ENCODE peak calls at places on chromosomes 12 and 14, in five cellular contexts. One of them, this sample, is unnamed.

GRCh38 chr12:26327975-26328635 is 132.7 kb downstream of the SSPN start:
- DNase-seq in stomach: no peak
- DNase-seq in ovary: no peak
- DNase-seq in A549: no peak
- DNase-seq in mammary epithelial cell: no peak
- DNase-seq in this sample: no peak

GRCh38 chr14:89720076-89720687 is 234.3 kb downstream of the EFCAB11 start:
- DNase-seq in stomach: no peak
- DNase-seq in ovary: no peak
- DNase-seq in A549: no peak
- DNase-seq in mammary epithelial cell: no peak
- DNase-seq in this sample: no peak

GRCh38 chr14:94127330-94127729 is 2.1 kb downstream of the IFI27L2 start:
- DNase-seq in stomach: no peak
- DNase-seq in ovary: no peak
- DNase-seq in A549: no peak
- DNase-seq in mammary epithelial cell: no peak
- DNase-seq in this sample: no peak

GRCh38 chr12:119589087-119589486 is 4.5 kb upstream of the TMEM233 start:
- DNase-seq in stomach: no peak
- DNase-seq in ovary: no peak
- DNase-seq in A549: no peak
- DNase-seq in mammary epithelial cell: no peak
- DNase-seq in this sample: no peak

GRCh38 chr14:104913413-104913812 is 11.3 kb upstream of the PLD4 start:
- DNase-seq in stomach: no peak
- DNase-seq in ovary: no peak
- DNase-seq in A549: no peak
- DNase-seq in mammary epithelial cell: no peak
- DNase-seq in this sample: no peak

GRCh38 chr12:124725612-124726237 is 137.9 kb downstream of the SCARB1 start:
- DNase-seq in stomach: no peak
- DNase-seq in ovary: no peak
- DNase-seq in A549: no peak
- DNase-seq in mammary epithelial cell: no peak
- DNase-seq in this sample: no peak

GRCh38 chr14:38505221-38506095 is 249.6 kb upstream of the CLEC14A start:
- DNase-seq in stomach: no peak
- DNase-seq in ovary: no peak
- DNase-seq in A549: no peak
- DNase-seq in mammary epithelial cell: no peak
- DNase-seq in this sample: no peak

GRCh38 chr12:94768398-94769039 is 118.2 kb upstream of the TMCC3 start:
- DNase-seq in stomach: no peak
- DNase-seq in ovary: no peak
- DNase-seq in A549: no peak
- DNase-seq in mammary epithelial cell: no peak
- DNase-seq in this sample: no peak

GRCh38 chr14:94888108-94888507 is 118.2 kb upstream of the GSC start:
- DNase-seq in stomach: peak; percentile 60
- DNase-seq in ovary: no peak
- DNase-seq in A549: no peak
- DNase-seq in mammary epithelial cell: no peak
- DNase-seq in this sample: no peak

GRCh38 chr12:42477931-42478330 is 111.6 kb downstream of the PRICKLE1 start:
- DNase-seq in stomach: no peak
- DNase-seq in ovary: no peak
- DNase-seq in A549: no peak
- DNase-seq in mammary epithelial cell: no peak
- DNase-seq in this sample: no peak

GRCh38 chr12:51198568-51199400 is 19.1 kb downstream of the POU6F1 start:
- DNase-seq in stomach: no peak
- DNase-seq in ovary: no peak
- DNase-seq in A549: no peak
- DNase-seq in mammary epithelial cell: no peak
- DNase-seq in this sample: no peak

GRCh38 chr14:87149583-87150354 is 843.2 kb downstream of the GALC start:
- DNase-seq in stomach: no peak
- DNase-seq in ovary: no peak
- DNase-seq in A549: no peak
- DNase-seq in mammary epithelial cell: peak; percentile 23
- DNase-seq in this sample: no peak

DNA sequence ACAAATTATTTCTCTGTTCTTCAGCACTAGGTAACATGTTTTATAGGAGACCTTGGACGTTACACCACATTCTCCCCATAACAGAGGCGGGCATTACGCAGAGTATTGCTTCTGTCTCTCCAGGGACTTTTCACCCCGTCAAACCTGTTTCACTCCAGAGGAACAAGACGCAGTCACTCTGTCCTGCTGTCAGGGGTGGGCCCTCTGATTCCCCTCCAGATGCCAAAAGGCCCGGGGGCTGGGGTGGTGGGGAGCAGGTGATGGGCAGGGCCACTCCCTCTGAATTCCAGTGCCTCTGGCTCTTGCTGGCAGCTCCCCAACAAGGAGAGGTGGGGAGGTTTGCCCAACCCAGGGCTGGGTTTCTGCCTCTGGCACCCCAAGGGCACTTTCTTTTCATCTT is 71.9 kb downstream of the NTF3 start:
- DNase-seq in stomach: no peak
- DNase-seq in ovary: no peak
- DNase-seq in A549: no peak
- DNase-seq in mammary epithelial cell: peak; percentile 2
- DNase-seq in this sample: no peak
- H3K4me3 ChIP-seq in stomach: no peak overlapping the region
- H3K4me3 ChIP-seq in ovary: no peak overlapping the region
- H3K4me3 ChIP-seq in A549: no peak overlapping the region
- H3K4me3 ChIP-seq in mammary epithelial cell: no peak overlapping the region
- H3K4me3 ChIP-seq in this sample: no peak overlapping the region

DNA sequence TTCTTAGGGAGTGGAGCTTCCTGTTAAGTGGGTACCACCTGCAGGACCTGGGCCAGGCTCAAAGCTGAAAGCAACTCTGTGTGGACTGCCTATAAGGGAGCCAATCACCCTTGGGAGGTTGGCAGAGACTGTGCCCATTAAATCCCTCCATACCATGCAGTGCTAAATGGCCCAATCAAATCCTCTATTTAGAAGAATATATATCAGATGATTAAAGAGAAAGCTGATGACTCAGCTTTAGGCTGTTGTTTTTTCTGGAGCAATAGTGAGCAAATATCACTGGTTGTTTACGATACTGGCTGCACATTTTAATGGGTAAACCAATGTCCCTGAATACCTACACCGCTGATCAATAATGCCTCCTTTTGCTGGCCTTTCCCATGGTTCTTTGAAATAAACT is 101.3 kb downstream of the TMX1 start:
- DNase-seq in stomach: no peak
- DNase-seq in ovary: no peak
- DNase-seq in A549: no peak
- DNase-seq in mammary epithelial cell: peak; percentile 43
- DNase-seq in this sample: no peak
- H3K4me3 ChIP-seq in stomach: no peak overlapping the region
- H3K4me3 ChIP-seq in ovary: no peak overlapping the region
- H3K4me3 ChIP-seq in A549: no peak overlapping the region
- H3K4me3 ChIP-seq in mammary epithelial cell: no peak overlapping the region
- H3K4me3 ChIP-seq in this sample: no peak overlapping the region

GRCh38 chr12:6553051-6553868 is 2.6 kb downstream of the IFFO1 start:
- DNase-seq in stomach: no peak
- DNase-seq in ovary: peak; percentile 61
- DNase-seq in A549: no peak
- DNase-seq in mammary epithelial cell: no peak
- DNase-seq in this sample: no peak
- H3K4me3 ChIP-seq in stomach: peak overlapping the region; percentile 87
- H3K4me3 ChIP-seq in ovary: no peak overlapping the region
- H3K4me3 ChIP-seq in A549: no peak overlapping the region
- H3K4me3 ChIP-seq in mammary epithelial cell: no peak overlapping the region
- H3K4me3 ChIP-seq in this sample: no peak overlapping the region

GRCh38 chr14:76328457-76329137 is 47.3 kb upstream of the ESRRB start:
- DNase-seq in stomach: no peak
- DNase-seq in ovary: no peak
- DNase-seq in A549: no peak
- DNase-seq in mammary epithelial cell: no peak
- DNase-seq in this sample: no peak

GRCh38 chr14:76331328-76332011 is 44.5 kb upstream of the ESRRB start:
- DNase-seq in stomach: no peak
- DNase-seq in ovary: no peak
- DNase-seq in A549: no peak
- DNase-seq in mammary epithelial cell: no peak
- DNase-seq in this sample: no peak

GRCh38 chr14:76330411-76331327 is 45.3 kb upstream of the ESRRB start:
- DNase-seq in stomach: no peak
- DNase-seq in ovary: no peak
- DNase-seq in A549: no peak
- DNase-seq in mammary epithelial cell: no peak
- DNase-seq in this sample: peak; percentile 37

GRCh38 chr14:76329150-76329881 is 46.6 kb upstream of the ESRRB start:
- DNase-seq in stomach: no peak
- DNase-seq in ovary: no peak
- DNase-seq in A549: no peak
- DNase-seq in mammary epithelial cell: no peak
- DNase-seq in this sample: no peak

GRCh38 chr14:76329951-76330350 is 46.0 kb upstream of the ESRRB start:
- DNase-seq in stomach: no peak
- DNase-seq in ovary: no peak
- DNase-seq in A549: no peak
- DNase-seq in mammary epithelial cell: no peak
- DNase-seq in this sample: no peak
- H3K4me3 ChIP-seq in stomach: no peak overlapping the region
- H3K4me3 ChIP-seq in ovary: no peak overlapping the region
- H3K4me3 ChIP-seq in A549: no peak overlapping the region
- H3K4me3 ChIP-seq in mammary epithelial cell: no peak overlapping the region
- H3K4me3 ChIP-seq in this sample: no peak overlapping the region

GRCh38 chr12:68203460-68203875 is 22.1 kb downstream of the IL26 start:
- DNase-seq in stomach: no peak
- DNase-seq in ovary: no peak
- DNase-seq in A549: no peak
- DNase-seq in mammary epithelial cell: no peak
- DNase-seq in this sample: no peak
- H3K4me3 ChIP-seq in stomach: no peak overlapping the region
- H3K4me3 ChIP-seq in ovary: no peak overlapping the region
- H3K4me3 ChIP-seq in A549: no peak overlapping the region
- H3K4me3 ChIP-seq in mammary epithelial cell: no peak overlapping the region
- H3K4me3 ChIP-seq in this sample: no peak overlapping the region

GRCh38 chr12:46628176-46628575 is 197.6 kb downstream of the SLC38A4 start:
- DNase-seq in stomach: no peak
- DNase-seq in ovary: no peak
- DNase-seq in A549: no peak
- DNase-seq in mammary epithelial cell: no peak
- DNase-seq in this sample: no peak
- H3K4me3 ChIP-seq in stomach: no peak overlapping the region
- H3K4me3 ChIP-seq in ovary: no peak overlapping the region
- H3K4me3 ChIP-seq in A549: no peak overlapping the region
- H3K4me3 ChIP-seq in mammary epithelial cell: no peak overlapping the region
- H3K4me3 ChIP-seq in this sample: no peak overlapping the region

DNA sequence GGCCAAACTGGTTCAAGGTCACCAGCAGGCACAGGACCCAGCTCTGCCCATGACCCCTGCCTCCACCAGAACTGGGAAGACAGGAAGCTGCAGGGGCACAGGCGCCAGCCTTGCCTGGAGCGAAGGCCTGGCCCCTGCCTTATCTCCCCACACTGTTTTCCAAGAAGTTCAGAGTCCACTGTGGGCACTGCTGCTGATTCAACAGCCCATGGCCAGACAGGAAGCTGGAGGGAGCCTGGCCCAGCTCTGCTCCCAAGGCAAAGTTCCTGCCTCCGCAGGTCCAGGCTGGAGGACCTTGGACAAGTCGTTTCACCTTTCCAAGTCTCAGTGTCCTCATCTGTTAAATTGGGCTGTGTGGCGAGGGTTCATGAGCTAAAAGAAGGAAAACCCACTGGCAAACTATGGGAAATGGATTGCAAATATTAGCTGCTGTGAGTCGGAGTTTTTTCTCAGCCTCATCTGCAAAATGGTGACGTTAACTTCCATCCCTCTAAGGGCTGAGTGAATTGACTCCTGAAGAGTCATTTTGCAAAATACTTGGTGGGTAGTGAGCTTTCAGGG is 1.2 kb downstream of the PHETA1 start:
- DNase-seq in stomach: peak; percentile 85
- DNase-seq in ovary: no peak
- DNase-seq in A549: no peak
- DNase-seq in mammary epithelial cell: no peak
- DNase-seq in this sample: peak; percentile 71
- H3K4me3 ChIP-seq in stomach: peak overlapping the region; percentile 82
- H3K4me3 ChIP-seq in ovary: peak overlapping the region; percentile 81
- H3K4me3 ChIP-seq in A549: peak overlapping the region; percentile 91
- H3K4me3 ChIP-seq in mammary epithelial cell: peak overlapping the region; percentile 81
- H3K4me3 ChIP-seq in this sample: peak overlapping the region; percentile 85

GRCh38 chr12:52901715-52902541 is 2.9 kb downstream of the KRT8 start:
- DNase-seq in stomach: no peak
- DNase-seq in ovary: no peak
- DNase-seq in A549: no peak
- DNase-seq in mammary epithelial cell: no peak
- DNase-seq in this sample: no peak
- H3K4me3 ChIP-seq in stomach: peak overlapping the region; percentile 54
- H3K4me3 ChIP-seq in ovary: no peak overlapping the region
- H3K4me3 ChIP-seq in A549: peak overlapping the region; percentile 87
- H3K4me3 ChIP-seq in mammary epithelial cell: no peak overlapping the region
- H3K4me3 ChIP-seq in this sample: peak overlapping the region; percentile 7

GRCh38 chr12:56219840-56220239 is 1.9 kb downstream of the RNF41 start:
- DNase-seq in stomach: no peak
- DNase-seq in ovary: no peak
- DNase-seq in A549: no peak
- DNase-seq in mammary epithelial cell: no peak
- DNase-seq in this sample: no peak
- H3K4me3 ChIP-seq in stomach: no peak overlapping the region
- H3K4me3 ChIP-seq in ovary: no peak overlapping the region
- H3K4me3 ChIP-seq in A549: no peak overlapping the region
- H3K4me3 ChIP-seq in mammary epithelial cell: no peak overlapping the region
- H3K4me3 ChIP-seq in this sample: no peak overlapping the region

GRCh38 chr14:77043177-77043983 is 14.9 kb upstream of the IRF2BPL start:
- DNase-seq in stomach: no peak
- DNase-seq in ovary: peak; percentile 74
- DNase-seq in A549: no peak
- DNase-seq in mammary epithelial cell: peak; percentile 94
- DNase-seq in this sample: no peak
- H3K4me3 ChIP-seq in stomach: no peak overlapping the region
- H3K4me3 ChIP-seq in ovary: peak overlapping the region; percentile 12
- H3K4me3 ChIP-seq in A549: no peak overlapping the region
- H3K4me3 ChIP-seq in mammary epithelial cell: peak overlapping the region; percentile 3
- H3K4me3 ChIP-seq in this sample: peak overlapping the region; percentile 22